ENCODE peak calls at places on chromosome 16, in six cellular contexts. K is neural progenitor cell, X is fibroblast of lung, R is H1, D is MM.1S, P is K562. Z is an unnamed sample.

GRCh38 chr16:23999663-24000062 is 163.9 kb downstream of the PRKCB start:
- DNase-seq in K (no peak), X (no peak), R (no peak), D (no peak), P (no peak), Z (no peak)

GRCh38 chr16:66908116-66908515 is 10.6 kb downstream of the CDH16 start:
- DNase-seq in K (no peak), X (no peak), R (no peak), D (no peak), P (no peak), Z (no peak)

GRCh38 chr16:70152578-70153302 is 20.8 kb upstream of the CLEC18C start:
- DNase-seq in K (no peak), X (no peak), R (no peak), D (no peak), P (no peak), Z (no peak)

GRCh38 chr16:82379601-82380000 is 209.6 kb upstream of the MPHOSPH6 start:
- DNase-seq in K (no peak), X (no peak), R (no peak), D (no peak), P (no peak), Z (no peak)

GRCh38 chr16:50863673-50864144 is 121.8 kb downstream of the CYLD start:
- DNase-seq in K (no peak), X (no peak), R (no peak), D (no peak), P (no peak), Z (no peak)

GRCh38 chr16:25734473-25735100 is 42.8 kb downstream of the HS3ST4 start:
- DNase-seq in K (no peak), X (no peak), R (no peak), D (no peak), P (no peak), Z (no peak)

GRCh38 chr16:84550096-84550495 is 45.6 kb upstream of the MEAK7 start:
- DNase-seq in K (no peak), X (no peak), R (no peak), D (no peak), P (no peak), Z (no peak)

GRCh38 chr16:84725481-84726078 is 25.8 kb downstream of the USP10 start:
- DNase-seq in K (no peak), X (no peak), R (no peak), D (no peak), P (no peak), Z (no peak)

GRCh38 chr16:68733570-68733969 is 3.5 kb upstream of the CDH1 start:
- DNase-seq in K (no peak), X (no peak), R (no peak), D (no peak), P (no peak), Z (no peak)

GRCh38 chr16:49055824-49056545 is 225.7 kb downstream of the CBLN1 start:
- DNase-seq in K (peak), X (no peak), R (no peak), D (no peak), P (no peak), Z (no peak)

GRCh38 chr16:70520612-70521297 is 2.6 kb downstream of the COG4 start:
- DNase-seq in K (no peak), X (peak), R (no peak), D (no peak), P (no peak), Z (peak)

GRCh38 chr16:82753821-82754220 is 127.1 kb downstream of the CDH13 start:
- DNase-seq in K (no peak), X (peak), R (no peak), D (no peak), P (no peak), Z (no peak)

GRCh38 chr16:55622930-55623561 is 32.7 kb upstream of the SLC6A2 start:
- DNase-seq in K (peak), X (no peak), R (peak), D (peak), P (peak), Z (no peak)

GRCh38 chr16:73016488-73016830 is 31.5 kb downstream of the ZFHX3 start:
- DNase-seq in K (no peak), X (no peak), R (no peak), D (no peak), P (no peak), Z (no peak)

GRCh38 chr16:75555213-75555706 is 792 bp downstream of the TMEM231 start:
- DNase-seq in K (peak), X (peak), R (peak), D (peak), P (peak), Z (no peak)

GRCh38 chr16:84887207-84887606 is 67.4 kb downstream of the CRISPLD2 start:
- DNase-seq in K (no peak), X (no peak), R (no peak), D (no peak), P (no peak), Z (no peak)

GRCh38 chr16:87487361-87487924 is 5.4 kb downstream of the ZCCHC14 start:
- DNase-seq in K (peak), X (peak), R (peak), D (no peak), P (peak), Z (no peak)

GRCh38 chr16:87483481-87483880 is 9.3 kb downstream of the ZCCHC14 start:
- DNase-seq in K (no peak), X (no peak), R (no peak), D (no peak), P (no peak), Z (no peak)

GRCh38 chr16:87489434-87490045 is 3.3 kb downstream of the ZCCHC14 start:
- DNase-seq in K (no peak), X (no peak), R (no peak), D (no peak), P (no peak), Z (no peak)

GRCh38 chr16:87486282-87486681 is 6.5 kb downstream of the ZCCHC14 start:
- DNase-seq in K (no peak), X (no peak), R (no peak), D (no peak), P (no peak), Z (no peak)

GRCh38 chr16:87484487-87485331 is 8.1 kb downstream of the ZCCHC14 start:
- DNase-seq in K (no peak), X (no peak), R (no peak), D (no peak), P (peak), Z (no peak)
- H3K27ac ChIP-seq in K (no peak), X (no peak), R (no peak), D (no peak), P (no peak), Z (no peak)

GRCh38 chr16:87824991-87825841 is 44.1 kb downstream of the SLC7A5 start:
- DNase-seq in K (no peak), X (no peak), R (no peak), D (no peak), P (no peak), Z (no peak)
- H3K4me3 ChIP-seq in K (no peak), X (no peak), R (no peak), D (no peak), P (no peak), Z (no peak)

DNA sequence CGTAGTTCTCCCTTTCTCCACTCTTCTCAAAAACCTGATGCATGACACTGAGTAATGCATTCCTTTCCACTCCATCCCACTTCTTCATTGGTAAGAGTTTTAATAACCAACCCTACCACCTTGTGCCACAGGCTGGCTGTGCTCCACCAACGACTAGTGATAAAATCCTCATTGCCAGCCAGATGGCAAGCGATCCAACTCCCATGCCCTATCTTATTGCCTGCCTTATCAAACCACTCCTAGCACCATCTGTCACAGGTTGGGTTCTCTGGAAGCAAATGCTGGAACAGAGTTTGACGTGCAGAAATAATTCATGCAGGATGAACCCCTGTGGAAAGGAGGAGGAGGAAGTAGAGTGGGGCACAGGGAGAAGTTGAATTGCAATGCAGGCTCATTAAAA is 99.5 kb downstream of the CHD9NB start:
- DNase-seq in K (no peak), X (no peak), R (no peak), D (no peak), P (no peak), Z (no peak)
- TF ChIP-seq EZH2 in K (no peak), X (no peak), R (no peak), D (no peak), P (no peak), Z (no peak)

DNA sequence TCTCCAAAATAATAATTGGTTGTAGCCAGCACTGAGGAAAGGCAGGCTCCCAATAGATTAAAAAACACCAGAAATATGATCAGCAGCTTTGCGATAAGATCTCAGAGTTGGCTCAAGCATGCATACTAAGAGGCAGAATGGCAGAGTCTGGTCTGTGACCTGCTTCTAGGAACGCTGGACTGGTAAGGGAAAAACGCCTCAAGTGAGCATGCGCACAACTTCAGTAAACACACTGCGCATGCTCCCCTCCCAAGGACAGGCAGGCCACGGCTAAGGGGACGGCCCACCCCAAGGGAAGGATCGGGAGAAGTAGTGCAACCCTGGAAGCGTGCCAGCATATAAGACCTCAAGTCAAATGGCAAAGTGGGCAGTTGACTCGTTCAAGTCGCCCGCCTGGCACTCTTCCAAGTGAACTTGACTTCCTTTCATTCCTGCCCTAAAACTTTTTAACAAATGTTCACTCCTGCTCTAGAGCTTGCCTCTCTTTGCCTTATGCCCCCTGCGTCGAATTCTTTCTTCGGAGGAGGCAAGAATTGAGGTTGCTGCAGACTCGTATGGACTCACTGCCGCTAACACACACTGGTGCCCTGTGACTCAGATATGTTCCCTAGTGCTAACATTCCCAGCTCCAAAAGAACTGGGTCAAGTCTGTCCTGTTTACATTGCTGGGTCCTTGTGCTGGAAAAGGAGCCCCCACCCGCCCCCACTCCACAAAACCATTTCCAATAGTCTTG is 22.4 kb upstream of the PRM1 start:
- DNase-seq in K (no peak), X (no peak), R (no peak), D (no peak), P (peak), Z (no peak)
- H3K27ac ChIP-seq in K (no peak), X (no peak), R (no peak), D (peak), P (no peak), Z (no peak)

DNA sequence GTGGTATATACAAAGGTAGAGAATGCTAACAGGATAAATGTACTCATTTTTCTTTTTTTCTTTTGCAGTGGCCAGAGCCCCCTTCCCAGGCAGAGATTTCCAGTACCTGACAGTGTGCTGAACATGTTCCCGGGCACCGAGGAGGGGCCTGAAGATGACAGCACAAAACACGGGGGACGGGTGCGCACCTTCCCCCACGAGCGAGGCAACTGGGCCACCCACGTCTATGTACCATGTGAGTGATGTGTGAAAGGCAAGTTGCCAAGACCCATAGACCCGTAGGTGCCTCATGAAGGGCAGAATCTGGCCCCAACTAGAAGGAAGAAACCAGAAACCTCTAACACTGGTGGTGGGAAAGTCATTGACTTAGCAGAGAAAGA is 1.2 kb downstream of the USB1 start:
- DNase-seq in K (no peak), X (no peak), R (no peak), D (no peak), P (no peak), Z (no peak)
- H3K4me3 ChIP-seq in K (no peak), X (no peak), R (no peak), D (no peak), P (peak), Z (no peak)

Z was measured in SK-N-MC.